ENCODE peak calls at places on chromosomes 13 and 19, in nine cellular contexts. I is cardiac muscle cell; Y is mammary epithelial cell; L is heart right ventricle; B is activated CD8-positive, alpha-beta T cell treated with anti-CD3 and anti-CD28 coated beads for 36 hours; E is CD4-positive, alpha-beta T cell; S is H9; P is AG04449; M is lower leg skin. A is an unnamed sample.

GRCh38 chr13:84430441-84430840 is 548.2 kb upstream of the SLITRK1 start:
- DNase-seq in M (no peak), P (no peak), E (no peak), B (no peak), I (no peak), L (no peak), Y (no peak), S (no peak), A (no peak)

GRCh38 chr19:38036707-38037106 is 129.7 kb downstream of the SIPA1L3 start:
- DNase-seq in M (no peak), L (no peak), B (no peak), S (no peak), Y (no peak), P (no peak), E (no peak), I (no peak), A (no peak)

GRCh38 chr13:25752957-25753540 is 298.8 kb downstream of the SHISA2 start:
- DNase-seq in S (no peak), M (peak), Y (peak), P (no peak), L (peak), B (peak), E (no peak), I (peak), A (peak)

GRCh38 chr19:33110201-33110910 is 21.6 kb upstream of the WDR88 start:
- DNase-seq in S (no peak), L (no peak), B (no peak), E (no peak), I (peak), P (peak), Y (peak), M (no peak), A (no peak)

GRCh38 chr13:76292726-76293125 is 593.5 kb downstream of the KCTD12 start:
- DNase-seq in M (no peak), S (no peak), L (no peak), I (peak), E (no peak), Y (no peak), B (no peak), P (no peak), A (no peak)

GRCh38 chr19:38850231-38850975 is 617 bp upstream of the HNRNPL start:
- DNase-seq in M (peak), S (peak), B (peak), I (peak), E (peak), Y (peak), P (peak), L (peak), A (peak)

GRCh38 chr13:105135852-105136251 is 1399.6 kb downstream of the EFNB2 start:
- DNase-seq in Y (no peak), B (no peak), S (no peak), M (no peak), I (peak), L (no peak), P (no peak), E (no peak), A (no peak)

GRCh38 chr19:22472180-22472637 is 50.1 kb upstream of the ZNF98 start:
- DNase-seq in M (no peak), L (no peak), P (no peak), E (no peak), I (no peak), S (no peak), B (no peak), Y (no peak), A (no peak)

GRCh38 chr19:47729468-47729798 is 15.9 kb upstream of the NOP53 start:
- DNase-seq in B (peak), M (peak), I (peak), L (peak), Y (peak), P (no peak), S (peak), E (no peak), A (no peak)

GRCh38 chr19:15287496-15287895 is 44.8 kb downstream of the BRD4 start:
- DNase-seq in I (no peak), E (no peak), L (no peak), M (no peak), S (no peak), Y (no peak), B (no peak), P (no peak), A (no peak)

GRCh38 chr19:15290149-15290548 is 42.2 kb downstream of the BRD4 start:
- DNase-seq in I (no peak), E (no peak), S (no peak), P (no peak), B (no peak), M (no peak), L (no peak), Y (no peak), A (no peak)

GRCh38 chr19:15286688-15287355 is 45.5 kb downstream of the BRD4 start:
- DNase-seq in P (no peak), L (no peak), Y (no peak), S (no peak), I (no peak), E (no peak), M (no peak), B (no peak), A (no peak)

GRCh38 chr19:15289673-15290072 is 42.7 kb downstream of the BRD4 start:
- DNase-seq in S (no peak), E (no peak), B (no peak), L (no peak), P (no peak), I (no peak), Y (no peak), M (no peak), A (no peak)

DNA sequence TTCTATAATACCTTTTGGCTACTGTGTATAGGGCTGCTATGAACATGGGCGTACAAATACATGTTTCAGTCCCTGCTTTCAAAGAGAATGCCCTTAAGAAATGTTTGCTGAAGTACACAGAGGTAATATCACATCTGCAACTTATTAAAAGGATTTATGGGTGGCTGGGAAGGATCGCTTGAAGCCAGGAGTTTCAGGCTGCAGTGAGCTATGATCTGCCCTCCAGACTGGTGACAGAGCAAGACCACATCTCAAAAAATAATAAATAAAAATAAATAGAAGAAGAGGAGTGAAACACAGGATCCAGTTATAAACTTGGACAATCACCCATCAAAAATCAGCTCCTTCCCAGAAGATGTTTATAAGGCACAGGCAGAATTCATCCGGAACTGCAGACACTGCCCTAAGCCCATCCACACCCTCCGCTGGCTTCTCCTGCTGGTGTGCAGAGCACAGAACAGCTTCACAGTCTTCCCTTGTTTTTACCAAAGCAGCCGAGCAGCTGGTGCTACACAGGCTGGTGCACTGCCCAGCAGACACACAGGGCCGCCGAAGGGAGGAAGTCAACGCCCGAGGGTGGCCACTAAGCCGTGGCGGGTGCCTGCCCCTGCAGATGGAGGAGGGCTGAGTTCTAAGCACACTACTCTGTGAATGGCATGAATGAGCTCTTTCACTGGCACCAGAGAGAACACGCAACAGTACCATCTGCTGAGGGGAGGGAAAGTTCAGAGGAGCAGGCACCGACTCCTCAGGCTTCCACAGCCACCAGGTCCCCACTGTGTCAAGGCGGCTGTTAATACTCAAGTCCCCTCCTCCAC is 44.0 kb downstream of the BRD4 start:
- DNase-seq in B (no peak), L (no peak), E (no peak), P (no peak), M (peak), Y (peak), I (no peak), S (no peak), A (no peak)
- TF ChIP-seq CTCF in B (no peak), L (no peak), E (no peak), P (peak), M (no peak), Y (no peak), I (no peak), S (no peak), A (no peak)

DNA sequence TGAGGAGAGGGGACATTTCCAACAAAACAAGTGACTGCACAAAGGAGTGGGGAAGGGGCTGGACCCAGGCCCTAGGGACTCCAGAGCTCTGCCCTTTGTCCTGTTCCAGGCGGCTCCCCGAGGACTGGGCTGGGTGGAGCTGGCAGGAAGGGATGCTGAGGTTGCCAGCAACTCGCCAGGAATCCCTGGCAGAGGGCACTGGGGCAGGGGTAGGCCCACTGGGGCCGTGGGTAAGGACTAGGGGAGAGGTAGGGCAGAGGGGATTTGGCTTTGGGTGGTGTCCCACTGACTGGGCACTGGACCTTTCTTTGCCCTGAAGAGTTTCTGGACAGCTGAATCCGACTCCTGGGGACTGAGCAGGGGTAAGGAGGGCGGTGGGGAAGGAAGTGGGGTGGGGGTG is 7.9 kb downstream of the LIPE start:
- DNase-seq in S (no peak), Y (no peak), M (no peak), E (no peak), P (no peak), L (peak), I (no peak), B (no peak), A (no peak)
- TF ChIP-seq CTCF in S (no peak), Y (no peak), M (no peak), E (no peak), P (no peak), L (no peak), I (no peak), B (no peak), A (no peak)

GRCh38 chr19:11453468-11454341 is 18.3 kb downstream of the PRKCSH start:
- DNase-seq in L (no peak), E (no peak), S (no peak), B (peak), P (no peak), M (no peak), I (no peak), Y (no peak), A (no peak)

GRCh38 chr19:11450570-11451326 is 15.3 kb downstream of the PRKCSH start:
- DNase-seq in P (no peak), M (no peak), B (no peak), I (no peak), E (no peak), Y (no peak), S (peak), L (no peak), A (no peak)

GRCh38 chr19:11451327-11451941 is 16.0 kb downstream of the PRKCSH start:
- DNase-seq in Y (no peak), S (peak), I (no peak), E (no peak), B (no peak), M (no peak), P (no peak), L (no peak), A (no peak)

GRCh38 chr19:11452814-11453335 is 17.4 kb downstream of the PRKCSH start:
- DNase-seq in I (no peak), M (no peak), Y (no peak), S (no peak), B (no peak), L (no peak), P (no peak), E (no peak), A (no peak)

DNA sequence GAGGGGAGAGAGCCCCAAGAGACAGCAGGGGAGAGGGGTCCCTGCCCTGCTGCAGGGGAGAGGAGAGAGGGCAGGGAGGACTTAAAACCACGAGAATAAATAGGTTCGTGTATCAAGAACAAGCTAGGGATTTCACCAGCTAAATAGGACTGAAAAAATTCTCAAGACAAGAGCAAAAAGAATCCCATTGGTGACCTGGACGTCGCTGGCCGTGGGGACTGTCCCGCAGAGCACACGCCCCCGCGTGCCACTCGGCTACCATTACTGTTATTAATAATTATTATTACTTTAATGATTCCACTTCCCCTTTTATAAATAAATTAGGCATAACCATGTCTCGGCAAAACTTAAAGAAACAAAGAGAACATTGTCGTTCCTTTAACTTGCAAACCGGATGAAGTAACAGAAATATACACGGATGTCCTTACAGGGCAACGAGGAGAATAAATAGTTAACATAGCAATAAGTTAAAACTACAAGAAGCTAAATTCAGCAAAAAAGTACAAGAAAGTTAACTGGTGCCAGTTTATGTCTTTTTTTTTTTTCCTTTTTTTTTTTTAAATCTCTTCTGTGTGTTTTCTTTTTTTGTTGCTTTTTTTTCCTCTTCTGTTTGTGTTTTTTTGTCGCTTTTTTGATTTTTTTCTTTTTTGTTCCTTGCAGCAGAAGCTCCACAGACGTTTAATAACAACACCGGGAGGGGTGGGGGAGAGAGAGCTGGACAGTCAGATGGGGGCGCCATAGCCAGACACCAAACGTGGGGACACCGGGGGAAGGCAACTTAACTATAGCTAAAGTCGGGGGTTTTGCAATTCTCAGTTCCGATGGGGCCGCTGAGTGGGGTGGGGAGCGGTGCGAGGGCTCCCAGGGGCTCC is 16.7 kb downstream of the PRKCSH start:
- DNase-seq in E (no peak), L (no peak), P (no peak), B (peak), Y (no peak), I (peak), S (peak), M (no peak), A (no peak)
- TF ChIP-seq CTCF in E (no peak), L (no peak), P (no peak), B (no peak), Y (no peak), I (peak), S (peak), M (no peak), A (no peak)

GRCh38 chr13:49098198-49098597 is 121.9 kb upstream of the MLNR start:
- DNase-seq in E (no peak), M (no peak), I (peak), P (peak), B (no peak), L (no peak), Y (peak), S (no peak), A (no peak)

GRCh38 chr13:49098771-49099512 is 121.2 kb upstream of the MLNR start:
- DNase-seq in I (peak), Y (no peak), L (no peak), S (no peak), E (no peak), M (no peak), B (peak), P (no peak), A (no peak)

GRCh38 chr13:49100637-49101570 is 119.2 kb upstream of the MLNR start:
- DNase-seq in M (no peak), P (no peak), B (no peak), S (no peak), I (no peak), E (no peak), L (no peak), Y (no peak), A (no peak)

GRCh38 chr13:49099513-49099877 is 120.6 kb upstream of the MLNR start:
- DNase-seq in E (no peak), P (no peak), Y (no peak), I (no peak), L (no peak), S (no peak), M (no peak), B (no peak), A (no peak)

GRCh38 chr13:49097374-49097773 is 121.7 kb downstream of the FNDC3A start:
- DNase-seq in I (peak), B (no peak), E (no peak), P (peak), S (no peak), Y (peak), L (no peak), M (no peak), A (no peak)
- TF ChIP-seq CTCF in I (no peak), B (no peak), E (no peak), P (no peak), S (no peak), Y (no peak), L (no peak), M (no peak), A (no peak)

DNA sequence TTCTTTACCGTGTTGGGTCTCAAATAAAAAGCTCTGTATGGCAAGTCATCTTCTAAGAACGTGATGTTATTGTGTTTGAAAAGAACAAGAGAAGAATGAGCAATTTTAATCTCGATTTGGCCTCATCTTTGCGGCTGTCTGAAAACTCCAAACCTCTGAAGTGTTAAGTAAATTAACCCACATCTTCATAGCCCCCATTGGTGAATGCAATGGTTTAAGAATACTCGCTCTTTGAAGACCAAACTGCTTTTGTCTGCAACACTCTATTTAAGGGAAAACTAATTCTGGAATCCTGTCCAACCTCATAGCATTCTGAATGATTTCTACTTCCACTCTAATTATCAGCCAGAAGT is 56.9 kb upstream of the SCEL start:
- DNase-seq in P (no peak), S (no peak), I (no peak), M (no peak), L (no peak), Y (no peak), E (no peak), B (no peak), A (no peak)
- TF ChIP-seq CTCF in P (no peak), S (no peak), I (no peak), M (no peak), L (no peak), Y (no peak), E (peak), B (peak), A (no peak)

DNA sequence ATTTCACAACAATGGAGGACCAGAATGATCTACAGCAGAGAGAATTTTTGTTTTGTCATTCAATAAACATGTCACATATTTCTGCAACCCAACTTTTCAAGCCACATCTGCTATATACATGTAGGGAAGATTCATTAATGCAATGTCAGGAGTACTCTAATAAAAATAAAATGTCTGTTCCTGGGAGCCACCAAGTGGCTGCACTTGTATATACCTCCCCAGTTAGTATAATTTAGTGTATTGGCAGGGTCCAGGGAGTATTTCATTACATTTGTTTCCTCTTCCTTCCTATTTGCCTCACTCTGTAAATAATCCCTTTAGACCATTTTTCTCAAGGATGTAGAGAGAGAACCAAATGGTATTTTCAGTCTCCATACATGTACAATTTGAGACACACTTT is 1169.0 kb downstream of the DIAPH3 start:
- DNase-seq in L (no peak), B (no peak), S (no peak), I (no peak), E (no peak), Y (no peak), P (no peak), M (no peak), A (no peak)
- TF ChIP-seq CTCF in L (no peak), B (no peak), S (peak), I (peak), E (no peak), Y (peak), P (no peak), M (no peak), A (no peak)

GRCh38 chr13:40974460-40975407 is 44.4 kb downstream of the ELF1 start:
- DNase-seq in B (peak), E (no peak), Y (peak), M (no peak), I (peak), L (no peak), P (no peak), S (peak), A (no peak)
- TF ChIP-seq CTCF in B (peak), E (peak), Y (peak), M (no peak), I (peak), L (no peak), P (peak), S (peak), A (no peak)

DNA sequence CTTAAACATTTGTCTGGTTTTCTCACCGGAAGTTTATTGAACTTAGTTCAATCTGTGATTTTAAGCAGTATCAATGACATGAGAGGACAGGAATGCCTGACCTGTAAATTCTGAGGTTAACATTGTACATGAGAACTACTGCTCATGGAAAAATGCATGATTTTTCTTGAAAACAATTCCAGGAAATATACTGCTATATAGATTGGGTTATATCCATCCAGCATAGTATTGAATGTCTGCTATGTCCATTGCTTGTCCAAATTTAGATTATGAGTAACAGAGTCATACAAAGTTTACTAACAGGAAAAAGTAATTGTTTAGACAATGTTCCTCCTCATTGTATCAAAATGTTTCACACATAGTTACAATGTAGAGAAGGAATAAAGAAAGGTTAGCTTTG is 606.8 kb downstream of the DACH1 start:
- DNase-seq in P (no peak), I (no peak), B (no peak), Y (no peak), L (no peak), E (no peak), S (no peak), M (no peak), A (no peak)
- TF ChIP-seq CTCF in P (no peak), I (no peak), B (no peak), Y (no peak), L (no peak), E (no peak), S (no peak), M (no peak), A (no peak)

A was measured in omental fat pad.